ENCODE peak calls at places on chromosomes 2 and 18, in ten cellular contexts. H, U, E, W, F, A, L, P, B and D are unnamed samples.

GRCh38 chr2:240946046-240946445 is 39.9 kb downstream of the CROCC2 start:
- DNase-seq in H (no peak), U (peak), E (no peak), W (no peak), F (no peak), A (no peak), L (no peak), P (peak), B (no peak), D (no peak)

GRCh38 chr2:18898271-18898670 is 308.9 kb upstream of the NT5C1B start:
- DNase-seq in H (peak), U (no peak), E (no peak), W (no peak), F (no peak), A (no peak), L (no peak), P (no peak), B (no peak), D (no peak)

GRCh38 chr2:165691615-165692014 is 102.4 kb downstream of the GALNT3 start:
- DNase-seq in H (peak), U (no peak), E (no peak), W (no peak), F (peak), A (peak), L (no peak), P (no peak), B (peak), D (peak)

GRCh38 chr2:30957591-30957990 is 150.3 kb upstream of the CAPN13 start:
- DNase-seq in H (no peak), U (no peak), E (no peak), W (no peak), F (no peak), A (no peak), L (no peak), P (peak), B (no peak), D (no peak)

GRCh38 chr2:241818943-241819270 is 9.9 kb downstream of the NEU4 start:
- DNase-seq in H (no peak), U (no peak), E (no peak), W (no peak), F (no peak), A (no peak), L (no peak), P (no peak), B (no peak), D (no peak)

GRCh38 chr2:36438454-36438977 is 82.9 kb downstream of the CRIM1 start:
- DNase-seq in H (peak), U (no peak), E (no peak), W (no peak), F (peak), A (peak), L (no peak), P (no peak), B (no peak), D (peak)

GRCh38 chr18:53526092-53526491 is 698.4 kb downstream of the MBD2 start:
- DNase-seq in H (no peak), U (no peak), E (no peak), W (no peak), F (no peak), A (no peak), L (no peak), P (no peak), B (no peak), D (no peak)

GRCh38 chr2:223545830-223546229 is 56.3 kb downstream of the SCG2 start:
- DNase-seq in H (peak), U (no peak), E (no peak), W (no peak), F (no peak), A (no peak), L (no peak), P (no peak), B (no peak), D (peak)

GRCh38 chr18:8088626-8089025 is 520.6 kb upstream of the RAB12 start:
- DNase-seq in H (no peak), U (no peak), E (no peak), W (no peak), F (no peak), A (no peak), L (no peak), P (no peak), B (no peak), D (no peak)

GRCh38 chr18:39302481-39302880 is 1736.9 kb upstream of the CELF4 start:
- DNase-seq in H (no peak), U (no peak), E (no peak), W (no peak), F (no peak), A (no peak), L (no peak), P (no peak), B (no peak), D (no peak)

GRCh38 chr2:20862850-20863249 is 39.9 kb upstream of the LDAH start:
- DNase-seq in H (no peak), U (no peak), E (no peak), W (no peak), F (no peak), A (no peak), L (no peak), P (no peak), B (no peak), D (no peak)

GRCh38 chr2:120422761-120423160 is 76.8 kb downstream of the INHBB start:
- DNase-seq in H (no peak), U (no peak), E (no peak), W (no peak), F (no peak), A (no peak), L (no peak), P (no peak), B (no peak), D (no peak)

GRCh38 chr2:69505710-69506109 is 68.5 kb upstream of the NFU1 start:
- DNase-seq in H (no peak), U (no peak), E (no peak), W (no peak), F (no peak), A (no peak), L (no peak), P (no peak), B (no peak), D (no peak)

GRCh38 chr18:50590625-50591024 is 30.7 kb downstream of the MAPK4 start:
- DNase-seq in H (no peak), U (no peak), E (no peak), W (no peak), F (no peak), A (no peak), L (no peak), P (no peak), B (no peak), D (no peak)

GRCh38 chr2:121905201-121905600 is 149.8 kb downstream of the TSN start:
- DNase-seq in H (no peak), U (no peak), E (no peak), W (no peak), F (no peak), A (no peak), L (no peak), P (no peak), B (no peak), D (no peak)

GRCh38 chr2:64447317-64448060 is 6.5 kb upstream of the LGALSL start:
- DNase-seq in H (peak), U (no peak), E (peak), W (no peak), F (no peak), A (peak), L (no peak), P (no peak), B (no peak), D (no peak)

GRCh38 chr2:26767129-26767528 is 3.0 kb downstream of the SLC35F6 start:
- DNase-seq in H (no peak), U (no peak), E (no peak), W (no peak), F (no peak), A (no peak), L (no peak), P (no peak), B (no peak), D (no peak)

GRCh38 chr2:226446406-226447001 is 353.1 kb downstream of the IRS1 start:
- DNase-seq in H (peak), U (no peak), E (no peak), W (no peak), F (peak), A (peak), L (no peak), P (no peak), B (no peak), D (no peak)

GRCh38 chr2:237072067-237072931 is 13.4 kb upstream of the COPS8 start:
- DNase-seq in H (peak), U (peak), E (peak), W (peak), F (peak), A (peak), L (no peak), P (peak), B (peak), D (peak)

GRCh38 chr2:98134138-98134537 is 47.2 kb downstream of the VWA3B start:
- DNase-seq in H (peak), U (no peak), E (no peak), W (peak), F (peak), A (peak), L (no peak), P (no peak), B (peak), D (no peak)

GRCh38 chr18:76435321-76435989 is 59.6 kb downstream of the ZNF516 start:
- DNase-seq in H (no peak), U (no peak), E (no peak), W (no peak), F (no peak), A (no peak), L (no peak), P (no peak), B (no peak), D (no peak)

GRCh38 chr2:9004338-9005204 is 1.1 kb upstream of the MBOAT2 start:
- DNase-seq in H (no peak), U (no peak), E (no peak), W (no peak), F (peak), A (no peak), L (no peak), P (no peak), B (no peak), D (peak)

GRCh38 chr18:9335255-9336045 is 877 bp downstream of the TWSG1 start:
- DNase-seq in H (peak), U (no peak), E (no peak), W (no peak), F (peak), A (peak), L (no peak), P (no peak), B (no peak), D (peak)

GRCh38 chr2:28247326-28247725 is 145.3 kb upstream of the FOSL2 start:
- DNase-seq in H (peak), U (no peak), E (no peak), W (no peak), F (peak), A (no peak), L (no peak), P (no peak), B (no peak), D (no peak)

GRCh38 chr2:193476171-193476800 is 1281.6 kb upstream of the TMEFF2 start:
- DNase-seq in H (no peak), U (no peak), E (no peak), W (no peak), F (peak), A (no peak), L (no peak), P (no peak), B (no peak), D (no peak)

GRCh38 chr2:33441235-33441810 is 35.1 kb upstream of the RASGRP3 start:
- DNase-seq in H (peak), U (no peak), E (peak), W (peak), F (peak), A (peak), L (no peak), P (no peak), B (peak), D (peak)

GRCh38 chr2:17719562-17720371 is 33.8 kb downstream of the SMC6 start:
- DNase-seq in H (peak), U (no peak), E (no peak), W (peak), F (peak), A (peak), L (no peak), P (no peak), B (no peak), D (peak)

GRCh38 chr2:222404126-222404891 is 20.0 kb upstream of the SGPP2 start:
- DNase-seq in H (no peak), U (peak), E (peak), W (no peak), F (no peak), A (peak), L (no peak), P (no peak), B (no peak), D (no peak)

GRCh38 chr2:138949517-138949916 is 169.3 kb upstream of the NXPH2 start:
- DNase-seq in H (no peak), U (no peak), E (no peak), W (no peak), F (no peak), A (no peak), L (no peak), P (no peak), B (no peak), D (no peak)

GRCh38 chr18:774811-775210 is 37.2 kb downstream of the YES1 start:
- DNase-seq in H (no peak), U (no peak), E (no peak), W (no peak), F (no peak), A (no peak), L (no peak), P (no peak), B (no peak), D (no peak)

GRCh38 chr2:27024188-27024587 is 8.6 kb upstream of the TMEM214 start:
- DNase-seq in H (no peak), U (no peak), E (no peak), W (no peak), F (no peak), A (no peak), L (no peak), P (no peak), B (no peak), D (no peak)

GRCh38 chr2:29700560-29700959 is 220.8 kb downstream of the ALK start:
- DNase-seq in H (peak), U (no peak), E (no peak), W (no peak), F (peak), A (no peak), L (no peak), P (no peak), B (no peak), D (no peak)

GRCh38 chr2:126208266-126208665 is 447.7 kb upstream of the GYPC start:
- DNase-seq in H (no peak), U (no peak), E (no peak), W (no peak), F (no peak), A (no peak), L (no peak), P (no peak), B (no peak), D (no peak)

GRCh38 chr2:84796798-84797197 is 84.1 kb downstream of the TRABD2A start:
- DNase-seq in H (no peak), U (no peak), E (no peak), W (no peak), F (no peak), A (no peak), L (no peak), P (no peak), B (no peak), D (no peak)

GRCh38 chr2:84800194-84800805 is 80.6 kb downstream of the TRABD2A start:
- DNase-seq in H (no peak), U (no peak), E (no peak), W (peak), F (no peak), A (no peak), L (no peak), P (no peak), B (no peak), D (no peak)

GRCh38 chr2:84801816-84802215 is 79.1 kb downstream of the TRABD2A start:
- DNase-seq in H (no peak), U (no peak), E (no peak), W (no peak), F (no peak), A (no peak), L (no peak), P (no peak), B (no peak), D (no peak)

GRCh38 chr2:84797271-84797670 is 83.6 kb downstream of the TRABD2A start:
- DNase-seq in H (no peak), U (no peak), E (no peak), W (no peak), F (no peak), A (no peak), L (no peak), P (no peak), B (no peak), D (no peak)

DNA sequence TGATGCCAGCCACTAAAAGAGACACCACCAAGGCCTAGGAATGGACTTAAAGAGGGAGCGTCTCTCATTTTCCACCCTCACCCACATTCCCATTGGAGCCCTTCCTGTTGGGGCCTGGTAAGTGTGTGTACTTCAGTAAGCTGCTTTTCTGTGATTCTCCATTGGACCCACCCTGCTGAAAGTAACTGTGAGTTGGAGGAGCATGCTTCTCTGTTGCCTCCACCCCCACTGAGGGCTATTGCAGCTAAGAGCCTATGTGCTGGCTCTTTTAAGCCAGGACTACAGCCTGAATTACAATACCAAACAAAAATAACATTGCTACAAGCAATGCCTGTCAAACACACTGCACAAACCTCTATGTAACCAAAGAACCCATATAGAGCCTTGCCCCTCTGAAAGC is 81.1 kb downstream of the TRABD2A start:
- DNase-seq in H (no peak), U (no peak), E (no peak), W (no peak), F (no peak), A (no peak), L (no peak), P (no peak), B (no peak), D (no peak)
- H3K4me3 ChIP-seq in H (no peak), U (no peak), E (no peak), W (no peak), F (no peak), A (no peak), L (no peak), P (no peak), B (no peak), D (no peak)

DNA sequence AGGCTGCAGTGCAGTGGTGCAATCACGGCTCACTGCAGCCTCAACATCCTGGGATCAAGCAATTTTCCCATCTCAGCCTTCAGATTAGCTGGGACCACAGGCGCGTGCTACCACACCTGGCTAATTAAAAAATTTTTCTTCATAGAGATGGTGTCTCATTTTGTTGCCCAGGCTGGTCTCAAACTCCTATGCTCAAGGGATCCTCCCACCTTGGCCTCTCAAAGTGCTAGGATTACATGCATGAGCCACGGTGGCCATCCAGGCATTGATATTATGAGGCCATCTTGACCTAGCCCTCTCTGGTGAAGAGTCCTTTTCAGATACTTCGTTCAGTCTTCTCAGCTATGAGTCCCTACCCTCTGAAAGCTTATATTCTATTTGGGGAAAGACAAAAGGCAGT is 1.1 kb upstream of the CASP8 start:
- DNase-seq in H (no peak), U (no peak), E (no peak), W (no peak), F (no peak), A (no peak), L (no peak), P (no peak), B (no peak), D (no peak)
- H3K4me3 ChIP-seq in H (peak), U (peak), E (no peak), W (peak), F (peak), A (peak), L (peak), P (peak), B (no peak), D (peak)

GRCh38 chr2:110732422-110733413 is at the start of gene ACOXL:
- DNase-seq in H (no peak), U (peak), E (no peak), W (no peak), F (no peak), A (no peak), L (no peak), P (no peak), B (no peak), D (no peak)
- H3K4me3 ChIP-seq in H (no peak), U (peak), E (no peak), W (peak), F (no peak), A (no peak), L (peak), P (peak), B (peak), D (no peak)

DNA sequence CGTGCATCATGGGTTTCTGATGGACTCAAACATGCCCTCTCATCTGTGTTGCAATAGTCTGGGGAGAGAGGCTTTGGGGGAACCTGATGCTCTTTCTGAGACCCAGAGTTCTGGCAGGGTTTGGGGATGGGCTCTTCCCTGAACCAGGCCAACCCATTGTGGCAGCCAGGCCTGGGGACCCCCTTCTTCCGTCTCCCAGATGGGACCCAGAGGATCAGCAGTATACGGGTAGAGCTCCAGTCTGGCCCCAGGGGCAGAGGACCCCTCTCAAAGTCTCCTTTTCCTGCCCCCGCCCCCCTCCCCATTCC is 333.7 kb downstream of the DYSF start:
- DNase-seq in H (no peak), U (no peak), E (no peak), W (no peak), F (no peak), A (no peak), L (no peak), P (no peak), B (no peak), D (no peak)
- H3K4me3 ChIP-seq in H (no peak), U (no peak), E (no peak), W (no peak), F (no peak), A (no peak), L (no peak), P (no peak), B (no peak), D (no peak)

GRCh38 chr2:239610457-239611221 is 209.8 kb upstream of the HDAC4 start:
- DNase-seq in H (no peak), U (no peak), E (no peak), W (no peak), F (no peak), A (no peak), L (no peak), P (no peak), B (no peak), D (no peak)

GRCh38 chr2:239609583-239610310 is 208.9 kb upstream of the HDAC4 start:
- DNase-seq in H (no peak), U (no peak), E (no peak), W (no peak), F (no peak), A (no peak), L (no peak), P (peak), B (no peak), D (no peak)

GRCh38 chr2:239612133-239612532 is 211.3 kb upstream of the HDAC4 start:
- DNase-seq in H (no peak), U (no peak), E (no peak), W (no peak), F (no peak), A (no peak), L (no peak), P (no peak), B (no peak), D (no peak)

GRCh38 chr2:239609162-239609561 is 208.3 kb upstream of the HDAC4 start:
- DNase-seq in H (no peak), U (no peak), E (no peak), W (no peak), F (no peak), A (no peak), L (no peak), P (no peak), B (no peak), D (no peak)

GRCh38 chr2:239611222-239611795 is 210.5 kb upstream of the HDAC4 start:
- DNase-seq in H (no peak), U (no peak), E (no peak), W (no peak), F (no peak), A (no peak), L (no peak), P (no peak), B (no peak), D (no peak)
- H3K4me3 ChIP-seq in H (no peak), U (no peak), E (no peak), W (no peak), F (no peak), A (no peak), L (no peak), P (no peak), B (peak), D (no peak)